ENCODE peak calls at places on chromosomes 3 and 15, in ten cellular contexts. One of them, this sample, is unnamed.

GRCh38 chr3:48086736-48087470 is 70.7 kb upstream of the MAP4 start:
- DNase-seq in cerebellum: no peak
- DNase-seq in HepG2: peak
- DNase-seq in foreskin fibroblast: peak
- DNase-seq in NCI-H1048: no peak
- DNase-seq in AG08395: no peak
- DNase-seq in NCI-H2081: no peak
- DNase-seq in hepatocyte: no peak
- DNase-seq in mucosa of gallbladder: no peak
- DNase-seq in IMR-90: peak
- DNase-seq in this sample: no peak

GRCh38 chr3:112605285-112605684 is 35.7 kb downstream of the CCDC80 start:
- DNase-seq in NCI-H1048: no peak
- DNase-seq in foreskin fibroblast: peak
- DNase-seq in mucosa of gallbladder: no peak
- DNase-seq in AG08395: peak
- DNase-seq in HepG2: no peak
- DNase-seq in NCI-H2081: peak
- DNase-seq in IMR-90: peak
- DNase-seq in cerebellum: no peak
- DNase-seq in hepatocyte: no peak
- DNase-seq in this sample: peak

GRCh38 chr15:101146118-101146702 is 105.6 kb downstream of the CHSY1 start:
- DNase-seq in NCI-H1048: no peak
- DNase-seq in NCI-H2081: no peak
- DNase-seq in hepatocyte: no peak
- DNase-seq in HepG2: no peak
- DNase-seq in AG08395: no peak
- DNase-seq in IMR-90: no peak
- DNase-seq in foreskin fibroblast: no peak
- DNase-seq in mucosa of gallbladder: no peak
- DNase-seq in cerebellum: no peak
- DNase-seq in this sample: no peak

GRCh38 chr3:99895106-99895705 is 77.5 kb downstream of the CMSS1 start:
- DNase-seq in AG08395: no peak
- DNase-seq in cerebellum: no peak
- DNase-seq in NCI-H2081: no peak
- DNase-seq in foreskin fibroblast: peak
- DNase-seq in NCI-H1048: no peak
- DNase-seq in HepG2: no peak
- DNase-seq in mucosa of gallbladder: no peak
- DNase-seq in hepatocyte: no peak
- DNase-seq in IMR-90: peak
- DNase-seq in this sample: no peak

GRCh38 chr3:12455740-12456139 is 28.5 kb upstream of the TSEN2 start:
- DNase-seq in foreskin fibroblast: no peak
- DNase-seq in HepG2: no peak
- DNase-seq in hepatocyte: no peak
- DNase-seq in AG08395: no peak
- DNase-seq in NCI-H2081: no peak
- DNase-seq in cerebellum: no peak
- DNase-seq in IMR-90: no peak
- DNase-seq in mucosa of gallbladder: no peak
- DNase-seq in NCI-H1048: no peak
- DNase-seq in this sample: no peak

GRCh38 chr15:81038975-81039607 is 38.4 kb downstream of the TLNRD1 start:
- DNase-seq in mucosa of gallbladder: no peak
- DNase-seq in foreskin fibroblast: no peak
- DNase-seq in AG08395: no peak
- DNase-seq in NCI-H1048: no peak
- DNase-seq in hepatocyte: peak
- DNase-seq in cerebellum: no peak
- DNase-seq in IMR-90: no peak
- DNase-seq in HepG2: peak
- DNase-seq in NCI-H2081: no peak
- DNase-seq in this sample: no peak

GRCh38 chr3:188468672-188469071 is 314.7 kb downstream of the LPP start:
- DNase-seq in cerebellum: no peak
- DNase-seq in IMR-90: no peak
- DNase-seq in NCI-H2081: no peak
- DNase-seq in AG08395: no peak
- DNase-seq in foreskin fibroblast: peak
- DNase-seq in NCI-H1048: no peak
- DNase-seq in hepatocyte: no peak
- DNase-seq in mucosa of gallbladder: no peak
- DNase-seq in HepG2: no peak
- DNase-seq in this sample: no peak

GRCh38 chr3:189638276-189639031 is 7.3 kb downstream of the TP63 start:
- DNase-seq in IMR-90: no peak
- DNase-seq in cerebellum: no peak
- DNase-seq in hepatocyte: no peak
- DNase-seq in foreskin fibroblast: no peak
- DNase-seq in HepG2: no peak
- DNase-seq in AG08395: no peak
- DNase-seq in NCI-H2081: no peak
- DNase-seq in NCI-H1048: no peak
- DNase-seq in mucosa of gallbladder: no peak
- DNase-seq in this sample: no peak

GRCh38 chr15:69060041-69060481 is 45.6 kb downstream of the NOX5 start:
- DNase-seq in foreskin fibroblast: no peak
- DNase-seq in AG08395: no peak
- DNase-seq in HepG2: no peak
- DNase-seq in NCI-H1048: no peak
- DNase-seq in IMR-90: no peak
- DNase-seq in NCI-H2081: no peak
- DNase-seq in hepatocyte: no peak
- DNase-seq in cerebellum: no peak
- DNase-seq in mucosa of gallbladder: peak
- DNase-seq in this sample: no peak